ENCODE peak calls at places on chromosome 21, in four cellular contexts. P, L, U and E are unnamed samples.

GRCh38 chr21:39527664-39528381 is 76.1 kb downstream of the SH3BGR start:
- DNase-seq in U (no peak), P (no peak), L (no peak), E (no peak)

GRCh38 chr21:8988696-8989095 is 1532.7 kb upstream of the TPTE start:
- DNase-seq in L (no peak), P (no peak), U (no peak), E (no peak)

GRCh38 chr21:41845310-41846032 is 33.7 kb downstream of the PRDM15 start:
- DNase-seq in L (no peak), P (no peak), U (no peak), E (no peak)

GRCh38 chr21:42672699-42673458 is 19.5 kb downstream of the PDE9A start:
- DNase-seq in L (no peak), P (no peak), U (no peak), E (no peak)

GRCh38 chr21:31110430-31110829 is 72.2 kb upstream of the KRTAP19-8 start:
- DNase-seq in L (no peak), U (no peak), P (no peak), E (no peak)

GRCh38 chr21:42238185-42238934 is 19.4 kb downstream of the ABCG1 start:
- DNase-seq in U (no peak), P (peak), L (no peak), E (no peak)

GRCh38 chr21:15164678-15165303 is 100.0 kb upstream of the NRIP1 start:
- DNase-seq in U (no peak), P (no peak), L (no peak), E (no peak)

GRCh38 chr21:39022901-39023693 is 160.2 kb downstream of the PSMG1 start:
- DNase-seq in P (no peak), U (no peak), L (peak), E (no peak)

GRCh38 chr21:41631564-41632461 is 123.9 kb upstream of the TMPRSS2 start:
- DNase-seq in L (no peak), P (no peak), U (no peak), E (no peak)

GRCh38 chr21:19237603-19238002 is 834.0 kb upstream of the TMPRSS15 start:
- DNase-seq in L (no peak), P (no peak), U (no peak), E (no peak)

GRCh38 chr21:45995686-45996179 is 14.2 kb downstream of the COL6A1 start:
- DNase-seq in P (no peak), L (no peak), U (no peak), E (no peak)

GRCh38 chr21:37450385-37451044 is 83.9 kb downstream of the DYRK1A start:
- DNase-seq in P (no peak), L (no peak), U (no peak), E (no peak)

GRCh38 chr21:33140288-33140687 is 70.3 kb downstream of the OLIG1 start:
- DNase-seq in P (no peak), L (no peak), U (no peak), E (no peak)

GRCh38 chr21:40466893-40467483 is 380.0 kb downstream of the DSCAM start:
- DNase-seq in U (no peak), L (no peak), P (no peak), E (no peak)

GRCh38 chr21:41283211-41283818 is 33.3 kb upstream of the FAM3B start:
- DNase-seq in P (peak), U (no peak), L (peak), E (peak)

GRCh38 chr21:34844033-34844923 is 175.5 kb downstream of the CLIC6 start:
- DNase-seq in P (no peak), L (no peak), U (no peak), E (no peak)

GRCh38 chr21:37547615-37547975 is 181.0 kb downstream of the DYRK1A start:
- DNase-seq in L (no peak), U (no peak), P (no peak), E (peak)

GRCh38 chr21:17051054-17051453 is 461.8 kb upstream of the CXADR start:
- DNase-seq in U (no peak), L (no peak), P (no peak), E (no peak)

GRCh38 chr21:42570841-42571387 is 57.3 kb downstream of the SLC37A1 start:
- DNase-seq in L (no peak), U (no peak), P (no peak), E (no peak)

GRCh38 chr21:14527690-14528652 is 18.1 kb downstream of the SAMSN1 start:
- DNase-seq in U (no peak), P (no peak), L (no peak), E (no peak)

GRCh38 chr21:41877901-41878830 is 978 bp downstream of the PRDM15 start:
- DNase-seq in L (peak), P (peak), U (no peak), E (no peak)

GRCh38 chr21:26064506-26064905 is 106.1 kb downstream of the APP start:
- DNase-seq in U (no peak), P (no peak), L (no peak), E (no peak)